ENCODE peak calls at places on chromosome 9, in seven cellular contexts. B, P, F, Y, N, X and M are unnamed samples.

GRCh38 chr9:127903557-127904475 is 4.4 kb upstream of the ST6GALNAC6 start:
- DNase-seq in B (no peak), P (peak; percentile 47), F (no peak), Y (peak; percentile 90), N (no peak), X (peak; percentile 39), M (no peak)

GRCh38 chr9:122191519-122191918 is 31.8 kb downstream of the MORN5 start:
- DNase-seq in B (no peak), P (no peak), F (no peak), Y (no peak), N (no peak), X (no peak), M (no peak)

GRCh38 chr9:112239284-112239683 is 64.2 kb upstream of the SUSD1 start:
- DNase-seq in B (no peak), P (no peak), F (no peak), Y (no peak), N (no peak), X (no peak), M (no peak)

GRCh38 chr9:128720841-128721486 is 3.0 kb downstream of the ZDHHC12 start:
- DNase-seq in B (no peak), P (no peak), F (no peak), Y (no peak), N (no peak), X (no peak), M (no peak)

GRCh38 chr9:125525846-125526619 is 181.0 kb downstream of the MAPKAP1 start:
- DNase-seq in B (no peak), P (peak; percentile 83), F (no peak), Y (no peak), N (no peak), X (no peak), M (no peak)

GRCh38 chr9:81964216-81965171 is 21.2 kb downstream of the SPATA31D3 start:
- DNase-seq in B (no peak), P (no peak), F (peak; percentile 38), Y (no peak), N (no peak), X (no peak), M (no peak)

GRCh38 chr9:29969856-29970647 is 2396.8 kb upstream of the C9orf72 start:
- DNase-seq in B (no peak), P (no peak), F (no peak), Y (no peak), N (no peak), X (no peak), M (peak; percentile 30)

GRCh38 chr9:76161546-76161945 is 232.7 kb downstream of the RFK start:
- DNase-seq in B (no peak), P (no peak), F (peak; percentile 54), Y (no peak), N (no peak), X (no peak), M (no peak)

GRCh38 chr9:18771018-18771417 is 262.0 kb downstream of the SAXO1 start:
- DNase-seq in B (no peak), P (no peak), F (no peak), Y (no peak), N (no peak), X (no peak), M (no peak)

GRCh38 chr9:72527801-72528195 is 6.4 kb downstream of the TMC1 start:
- DNase-seq in B (no peak), P (no peak), F (no peak), Y (no peak), N (no peak), X (no peak), M (no peak)